ENCODE peak calls at places on chromosomes 1 and 21, in six cellular contexts. One of them, this sample, is unnamed.

GRCh38 chr1:20496241-20496661 is 10.2 kb upstream of the CAMK2N1 start:
- DNase-seq in fibroblast of lung: peak; percentile 90
- DNase-seq in PC-3: peak; percentile 98
- DNase-seq in neural progenitor cell: no peak
- DNase-seq in breast epithelium: no peak
- DNase-seq in left ventricle myocardium inferior: no peak
- DNase-seq in this sample: peak; percentile 55

GRCh38 chr21:29321217-29321616 is 22.5 kb downstream of the BACH1 start:
- DNase-seq in neural progenitor cell: no peak
- DNase-seq in breast epithelium: no peak
- DNase-seq in PC-3: no peak
- DNase-seq in fibroblast of lung: no peak
- DNase-seq in left ventricle myocardium inferior: no peak
- DNase-seq in this sample: no peak

GRCh38 chr1:38077523-38078147 is 31.0 kb upstream of the POU3F1 start:
- DNase-seq in fibroblast of lung: peak; percentile 24
- DNase-seq in PC-3: peak; percentile 16
- DNase-seq in left ventricle myocardium inferior: no peak
- DNase-seq in neural progenitor cell: no peak
- DNase-seq in breast epithelium: no peak
- DNase-seq in this sample: no peak

GRCh38 chr1:71228236-71228635 is 147.4 kb upstream of the ZRANB2 start:
- DNase-seq in breast epithelium: no peak
- DNase-seq in neural progenitor cell: no peak
- DNase-seq in PC-3: no peak
- DNase-seq in fibroblast of lung: no peak
- DNase-seq in left ventricle myocardium inferior: no peak
- DNase-seq in this sample: no peak

GRCh38 chr1:66769512-66770229 is 17.4 kb downstream of the DYNLT5 start:
- DNase-seq in fibroblast of lung: no peak
- DNase-seq in PC-3: no peak
- DNase-seq in neural progenitor cell: no peak
- DNase-seq in left ventricle myocardium inferior: no peak
- DNase-seq in breast epithelium: no peak
- DNase-seq in this sample: peak; percentile 3

GRCh38 chr1:73674945-73675561 is 522.9 kb downstream of the LRRIQ3 start:
- DNase-seq in fibroblast of lung: peak; percentile 8
- DNase-seq in left ventricle myocardium inferior: no peak
- DNase-seq in neural progenitor cell: peak; percentile 17
- DNase-seq in PC-3: peak; percentile 20
- DNase-seq in breast epithelium: no peak
- DNase-seq in this sample: peak; percentile 29

GRCh38 chr1:115239148-115239820 is 98.8 kb downstream of the NGF start:
- DNase-seq in left ventricle myocardium inferior: no peak
- DNase-seq in breast epithelium: no peak
- DNase-seq in PC-3: no peak
- DNase-seq in neural progenitor cell: no peak
- DNase-seq in fibroblast of lung: peak; percentile 94
- DNase-seq in this sample: no peak

GRCh38 chr1:21927531-21928237 is 9.4 kb downstream of the HSPG2 start:
- DNase-seq in left ventricle myocardium inferior: peak; percentile 85
- DNase-seq in breast epithelium: no peak
- DNase-seq in PC-3: no peak
- DNase-seq in neural progenitor cell: no peak
- DNase-seq in fibroblast of lung: no peak
- DNase-seq in this sample: peak; percentile 99

GRCh38 chr1:54490361-54491248 is 57.4 kb upstream of the ACOT11 start:
- DNase-seq in left ventricle myocardium inferior: peak; percentile 32
- DNase-seq in neural progenitor cell: peak; percentile 85
- DNase-seq in fibroblast of lung: no peak
- DNase-seq in breast epithelium: no peak
- DNase-seq in PC-3: no peak
- DNase-seq in this sample: peak; percentile 70

GRCh38 chr1:6511056-6511455 is 19.6 kb upstream of the PLEKHG5 start:
- DNase-seq in left ventricle myocardium inferior: no peak
- DNase-seq in fibroblast of lung: no peak
- DNase-seq in neural progenitor cell: no peak
- DNase-seq in breast epithelium: no peak
- DNase-seq in PC-3: no peak
- DNase-seq in this sample: no peak

GRCh38 chr1:89606227-89606945 is 26.5 kb upstream of the LRRC8C start:
- DNase-seq in left ventricle myocardium inferior: no peak
- DNase-seq in neural progenitor cell: no peak
- DNase-seq in PC-3: no peak
- DNase-seq in breast epithelium: no peak
- DNase-seq in fibroblast of lung: no peak
- DNase-seq in this sample: no peak

GRCh38 chr1:5525597-5526384 is 466.4 kb downstream of the NPHP4 start:
- DNase-seq in PC-3: no peak
- DNase-seq in fibroblast of lung: no peak
- DNase-seq in breast epithelium: no peak
- DNase-seq in left ventricle myocardium inferior: no peak
- DNase-seq in neural progenitor cell: no peak
- DNase-seq in this sample: no peak

GRCh38 chr1:93574991-93575390 is 106.6 kb downstream of the BCAR3 start:
- DNase-seq in fibroblast of lung: no peak
- DNase-seq in PC-3: no peak
- DNase-seq in neural progenitor cell: no peak
- DNase-seq in breast epithelium: no peak
- DNase-seq in left ventricle myocardium inferior: no peak
- DNase-seq in this sample: no peak

GRCh38 chr1:41160498-41161110 is 81.5 kb downstream of the SCMH1 start:
- DNase-seq in neural progenitor cell: no peak
- DNase-seq in fibroblast of lung: no peak
- DNase-seq in left ventricle myocardium inferior: no peak
- DNase-seq in breast epithelium: no peak
- DNase-seq in PC-3: no peak
- DNase-seq in this sample: no peak

GRCh38 chr21:32554832-32555436 is 30.4 kb downstream of the TCP10L start:
- DNase-seq in PC-3: no peak
- DNase-seq in left ventricle myocardium inferior: no peak
- DNase-seq in fibroblast of lung: no peak
- DNase-seq in breast epithelium: no peak
- DNase-seq in neural progenitor cell: no peak
- DNase-seq in this sample: no peak

GRCh38 chr1:85135456-85135798 is 65.4 kb downstream of the SYDE2 start:
- DNase-seq in PC-3: peak; percentile 55
- DNase-seq in neural progenitor cell: no peak
- DNase-seq in left ventricle myocardium inferior: no peak
- DNase-seq in fibroblast of lung: no peak
- DNase-seq in breast epithelium: no peak
- DNase-seq in this sample: peak; percentile 79

GRCh38 chr1:41578712-41579335 is 94.3 kb upstream of the EDN2 start:
- DNase-seq in breast epithelium: no peak
- DNase-seq in fibroblast of lung: peak; percentile 14
- DNase-seq in PC-3: peak; percentile 49
- DNase-seq in neural progenitor cell: peak; percentile 48
- DNase-seq in left ventricle myocardium inferior: no peak
- DNase-seq in this sample: peak; percentile 64

GRCh38 chr1:21289700-21290545 is at the start of gene ECE1:
- DNase-seq in breast epithelium: no peak
- DNase-seq in fibroblast of lung: peak; percentile 52
- DNase-seq in neural progenitor cell: peak; percentile 76
- DNase-seq in left ventricle myocardium inferior: peak; percentile 56
- DNase-seq in PC-3: peak; percentile 49
- DNase-seq in this sample: peak; percentile 39

GRCh38 chr1:185404864-185405568 is 88.0 kb upstream of the IVNS1ABP start:
- DNase-seq in neural progenitor cell: no peak
- DNase-seq in breast epithelium: no peak
- DNase-seq in PC-3: no peak
- DNase-seq in fibroblast of lung: no peak
- DNase-seq in left ventricle myocardium inferior: no peak
- DNase-seq in this sample: peak; percentile 51

GRCh38 chr1:34740161-34740875 is 14.5 kb upstream of the GJB5 start:
- DNase-seq in fibroblast of lung: peak; percentile 24
- DNase-seq in PC-3: no peak
- DNase-seq in neural progenitor cell: peak; percentile 70
- DNase-seq in left ventricle myocardium inferior: no peak
- DNase-seq in breast epithelium: no peak
- DNase-seq in this sample: no peak

GRCh38 chr1:192939440-192939839 is 119.7 kb downstream of the UCHL5 start:
- DNase-seq in breast epithelium: no peak
- DNase-seq in neural progenitor cell: no peak
- DNase-seq in fibroblast of lung: no peak
- DNase-seq in PC-3: peak; percentile 2
- DNase-seq in left ventricle myocardium inferior: no peak
- DNase-seq in this sample: peak; percentile 95

GRCh38 chr1:5936621-5937372 is 55.4 kb downstream of the NPHP4 start:
- DNase-seq in fibroblast of lung: peak; percentile 19
- DNase-seq in breast epithelium: no peak
- DNase-seq in PC-3: no peak
- DNase-seq in neural progenitor cell: peak; percentile 39
- DNase-seq in left ventricle myocardium inferior: no peak
- DNase-seq in this sample: no peak

GRCh38 chr1:156456625-156457465 is 43.7 kb downstream of the MEF2D start:
- DNase-seq in breast epithelium: peak; percentile 99
- DNase-seq in fibroblast of lung: peak; percentile 95
- DNase-seq in PC-3: peak; percentile 100
- DNase-seq in left ventricle myocardium inferior: peak; percentile 96
- DNase-seq in neural progenitor cell: peak; percentile 98
- DNase-seq in this sample: peak; percentile 99

GRCh38 chr1:13948851-13949490 is 249.0 kb downstream of the PRDM2 start:
- DNase-seq in fibroblast of lung: no peak
- DNase-seq in PC-3: no peak
- DNase-seq in left ventricle myocardium inferior: peak; percentile 42
- DNase-seq in breast epithelium: peak; percentile 33
- DNase-seq in neural progenitor cell: no peak
- DNase-seq in this sample: no peak

GRCh38 chr21:31665397-31665796 is 5.9 kb downstream of the SOD1 start:
- DNase-seq in breast epithelium: no peak
- DNase-seq in left ventricle myocardium inferior: no peak
- DNase-seq in fibroblast of lung: peak; percentile 30
- DNase-seq in PC-3: no peak
- DNase-seq in neural progenitor cell: no peak
- DNase-seq in this sample: no peak

GRCh38 chr1:91092503-91092902 is 70.7 kb upstream of the ZNF644 start:
- DNase-seq in breast epithelium: no peak
- DNase-seq in left ventricle myocardium inferior: no peak
- DNase-seq in neural progenitor cell: peak; percentile 53
- DNase-seq in PC-3: peak; percentile 44
- DNase-seq in fibroblast of lung: peak; percentile 33
- DNase-seq in this sample: no peak

GRCh38 chr21:41865002-41865777 is 14.0 kb downstream of the PRDM15 start:
- DNase-seq in PC-3: no peak
- DNase-seq in breast epithelium: no peak
- DNase-seq in neural progenitor cell: no peak
- DNase-seq in fibroblast of lung: no peak
- DNase-seq in left ventricle myocardium inferior: no peak
- DNase-seq in this sample: no peak

GRCh38 chr1:228316589-228317387 is 89.8 kb downstream of the TRIM11 start:
- DNase-seq in PC-3: no peak
- DNase-seq in fibroblast of lung: no peak
- DNase-seq in breast epithelium: no peak
- DNase-seq in neural progenitor cell: no peak
- DNase-seq in left ventricle myocardium inferior: no peak
- DNase-seq in this sample: no peak

GRCh38 chr1:240844466-240844865 is 232.5 kb upstream of the GREM2 start:
- DNase-seq in neural progenitor cell: no peak
- DNase-seq in left ventricle myocardium inferior: no peak
- DNase-seq in PC-3: no peak
- DNase-seq in fibroblast of lung: no peak
- DNase-seq in breast epithelium: no peak
- DNase-seq in this sample: no peak

GRCh38 chr1:74935446-74935845 is 198.7 kb upstream of the LHX8 start:
- DNase-seq in breast epithelium: no peak
- DNase-seq in neural progenitor cell: no peak
- DNase-seq in PC-3: no peak
- DNase-seq in left ventricle myocardium inferior: no peak
- DNase-seq in fibroblast of lung: no peak
- DNase-seq in this sample: no peak
- H3K4me1 ChIP-seq in breast epithelium: no peaks in the 10 kb centered on the region
- H3K4me1 ChIP-seq in neural progenitor cell: peaks cover 15% of the 10 kb centered on the region
- H3K4me1 ChIP-seq in PC-3: no peaks in the 10 kb centered on the region
- H3K4me1 ChIP-seq in left ventricle myocardium inferior: no peaks in the 10 kb centered on the region
- H3K4me1 ChIP-seq in fibroblast of lung: no peaks in the 10 kb centered on the region
- H3K4me1 ChIP-seq in this sample: no peaks in the 10 kb centered on the region

DNA sequence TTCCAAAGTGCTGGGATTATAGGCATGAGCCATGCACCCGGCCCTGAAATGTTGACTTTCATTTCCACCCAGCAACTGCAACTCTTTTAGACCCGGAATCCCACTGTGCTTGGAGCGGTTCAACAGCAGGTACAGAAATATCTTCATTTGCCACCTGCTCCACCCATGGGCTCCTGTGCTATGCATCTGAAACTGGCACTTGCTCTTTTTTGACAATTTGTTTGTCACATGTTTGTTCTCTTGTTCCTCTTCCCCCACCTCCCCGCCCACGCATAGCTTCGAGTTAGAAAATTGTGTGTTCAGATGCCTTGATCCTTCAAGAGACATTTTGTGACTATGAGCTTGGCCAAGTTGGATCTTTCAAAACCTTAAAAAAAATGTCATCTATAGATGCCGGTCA is 2.4 kb upstream of the IFNLR1 start:
- DNase-seq in fibroblast of lung: no peak
- DNase-seq in PC-3: no peak
- DNase-seq in neural progenitor cell: no peak
- DNase-seq in breast epithelium: no peak
- DNase-seq in left ventricle myocardium inferior: no peak
- DNase-seq in this sample: no peak
- H3K4me3 ChIP-seq in fibroblast of lung: no peak overlapping the region
- H3K4me3 ChIP-seq in PC-3: no peak overlapping the region
- H3K4me3 ChIP-seq in neural progenitor cell: no peak overlapping the region
- H3K4me3 ChIP-seq in breast epithelium: no peak overlapping the region
- H3K4me3 ChIP-seq in left ventricle myocardium inferior: no peak overlapping the region
- H3K4me3 ChIP-seq in this sample: no peak overlapping the region

GRCh38 chr1:32250893-32251716 is at the start of gene LCK:
- DNase-seq in PC-3: no peak
- DNase-seq in left ventricle myocardium inferior: no peak
- DNase-seq in neural progenitor cell: no peak
- DNase-seq in breast epithelium: no peak
- DNase-seq in fibroblast of lung: no peak
- DNase-seq in this sample: no peak
- H3K4me1 ChIP-seq in PC-3: peaks cover 16% of the 10 kb centered on the region
- H3K4me1 ChIP-seq in left ventricle myocardium inferior: peaks cover 70% of the 10 kb centered on the region
- H3K4me1 ChIP-seq in neural progenitor cell: peaks cover 12% of the 10 kb centered on the region
- H3K4me1 ChIP-seq in breast epithelium: peaks cover 3% of the 10 kb centered on the region
- H3K4me1 ChIP-seq in fibroblast of lung: peaks cover 13% of the 10 kb centered on the region
- H3K4me1 ChIP-seq in this sample: peaks cover 8% of the 10 kb centered on the region

DNA sequence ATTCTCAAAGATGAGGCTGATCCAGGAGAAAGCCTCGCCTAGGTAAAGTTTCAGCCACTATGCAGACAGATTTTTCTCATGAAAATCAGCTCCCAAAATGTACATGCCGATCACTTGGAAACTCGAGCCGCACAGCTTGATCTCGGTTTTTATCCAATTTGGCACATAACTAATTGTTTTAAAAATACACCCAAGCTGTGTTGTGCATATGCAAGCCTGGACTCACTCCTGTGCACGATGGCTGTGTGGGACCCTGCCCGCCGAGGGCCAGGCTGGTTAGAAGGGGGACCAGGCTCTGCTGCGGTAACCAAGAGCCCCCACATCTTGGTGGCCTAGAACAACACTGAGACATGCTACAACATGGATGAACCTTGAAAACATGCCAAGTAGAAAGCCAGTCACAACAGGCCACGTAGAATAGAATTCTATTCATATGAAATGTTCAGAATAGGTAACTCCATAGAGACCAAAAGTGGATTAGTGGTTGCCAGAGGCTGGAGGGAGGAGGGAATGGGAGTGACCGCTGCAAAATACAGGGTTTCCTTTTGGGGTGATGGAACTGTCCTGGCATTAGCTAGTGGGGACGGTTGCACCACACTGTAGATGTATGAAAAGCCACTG is 16.1 kb upstream of the LDLRAP1 start:
- DNase-seq in fibroblast of lung: no peak
- DNase-seq in breast epithelium: peak; percentile 24
- DNase-seq in left ventricle myocardium inferior: no peak
- DNase-seq in PC-3: no peak
- DNase-seq in neural progenitor cell: no peak
- DNase-seq in this sample: no peak
- H3K4me3 ChIP-seq in fibroblast of lung: no peak overlapping the region
- H3K4me3 ChIP-seq in breast epithelium: no peak overlapping the region
- H3K4me3 ChIP-seq in left ventricle myocardium inferior: no peak overlapping the region
- H3K4me3 ChIP-seq in PC-3: no peak overlapping the region
- H3K4me3 ChIP-seq in neural progenitor cell: no peak overlapping the region
- H3K4me3 ChIP-seq in this sample: no peak overlapping the region